ENCODE peak calls at places on chromosomes 7 and 10, in eight cellular contexts. X is tibial artery; S is astrocyte; J is cardiac muscle cell; O is lower lobe of right lung; W is CD8-positive, alpha-beta memory T cell; M is GM23248; P is prostate gland. H is an unnamed sample.

GRCh38 chr7:69232445-69233376 is 365.6 kb upstream of the AUTS2 start:
- DNase-seq in S (no peak), M (no peak), P (no peak), X (no peak), W (no peak), J (peak; percentile 17), O (no peak), H (no peak)

GRCh38 chr7:2116086-2116810 is 116.5 kb downstream of the MAD1L1 start:
- DNase-seq in S (peak; percentile 83), X (no peak), W (no peak), O (no peak), P (peak; percentile 22), J (no peak), M (peak; percentile 63), H (no peak)

GRCh38 chr10:26857991-26858706 is 2.6 kb downstream of the ABI1 start:
- DNase-seq in W (no peak), X (no peak), O (no peak), S (peak; percentile 37), J (peak; percentile 12), P (no peak), M (peak; percentile 76), H (no peak)

GRCh38 chr10:76168437-76168836 is 737.0 kb downstream of the LRMDA start:
- DNase-seq in P (no peak), M (no peak), X (no peak), W (no peak), J (no peak), O (no peak), S (no peak), H (no peak)

GRCh38 chr7:20412023-20412422 is 81.3 kb downstream of the ITGB8 start:
- DNase-seq in O (no peak), J (no peak), W (no peak), P (no peak), S (no peak), X (no peak), M (no peak), H (no peak)

GRCh38 chr10:123380491-123381085 is 226.4 kb downstream of the BUB3 start:
- DNase-seq in M (peak; percentile 64), W (no peak), X (no peak), O (no peak), S (peak; percentile 10), J (no peak), P (no peak), H (no peak)

GRCh38 chr10:11003739-11004515 is 13.7 kb upstream of the CELF2 start:
- DNase-seq in P (no peak), W (no peak), X (no peak), J (no peak), M (peak; percentile 68), S (peak; percentile 17), O (no peak), H (no peak)

GRCh38 chr10:90417056-90417455 is 440.8 kb downstream of the HTR7 start:
- DNase-seq in S (peak; percentile 82), M (no peak), W (no peak), O (no peak), P (no peak), X (no peak), J (no peak), H (peak; percentile 54)

GRCh38 chr7:129434172-129434845 is at the start of gene STRIP2:
- DNase-seq in O (peak; percentile 94), W (peak; percentile 91), P (peak; percentile 87), S (peak; percentile 58), M (peak; percentile 92), X (peak; percentile 93), J (peak; percentile 97), H (peak; percentile 19)

GRCh38 chr7:2040201-2040892 is 192.4 kb downstream of the MAD1L1 start:
- DNase-seq in X (peak; percentile 3), M (no peak), S (no peak), W (peak; percentile 23), J (no peak), O (peak; percentile 5), P (no peak), H (no peak)

GRCh38 chr7:70925411-70926115 is 206.4 kb upstream of the GALNT17 start:
- DNase-seq in M (no peak), S (no peak), P (no peak), W (no peak), J (peak; percentile 18), X (no peak), O (no peak), H (no peak)

GRCh38 chr7:7567898-7568531 is 1.3 kb downstream of the MIOS start:
- DNase-seq in W (no peak), S (no peak), P (no peak), M (peak; percentile 4), O (no peak), J (no peak), X (no peak), H (no peak)

GRCh38 chr7:7569615-7570014 is 2.9 kb downstream of the MIOS start:
- DNase-seq in S (no peak), M (no peak), P (no peak), X (no peak), W (no peak), O (no peak), J (no peak), H (no peak)

GRCh38 chr7:7568553-7568952 is 1.9 kb downstream of the MIOS start:
- DNase-seq in W (no peak), X (no peak), M (no peak), O (no peak), P (no peak), J (no peak), S (no peak), H (no peak)

GRCh38 chr7:7570584-7570983 is 3.9 kb downstream of the MIOS start:
- DNase-seq in X (no peak), J (no peak), O (peak; percentile 29), P (no peak), W (no peak), S (no peak), M (no peak), H (no peak)

GRCh38 chr7:7569113-7569527 is 2.4 kb downstream of the MIOS start:
- DNase-seq in W (no peak), O (no peak), P (no peak), S (no peak), X (no peak), M (no peak), J (no peak), H (no peak)
- H3K4me3 ChIP-seq in W (peak overlapping the region; percentile 2), O (peak overlapping the region; percentile 15), P (no peak overlapping the region), S (no peak overlapping the region), X (no peak overlapping the region), M (no peak overlapping the region), J (no peak overlapping the region), H (no peak overlapping the region)

GRCh38 chr10:96097865-96098264 is 32.2 kb upstream of the ZNF518A start:
- DNase-seq in M (no peak), X (no peak), P (no peak), O (no peak), J (no peak), S (no peak), W (no peak), H (no peak)
- H3K27me3 ChIP-seq in M (peaks cover 9% of the 10 kb centered on the region), X (no peaks in the 10 kb centered on the region), P (peaks cover 5% of the 10 kb centered on the region), O (peaks cover 72% of the 10 kb centered on the region), J (no peaks in the 10 kb centered on the region), S (peaks cover 9% of the 10 kb centered on the region), W (peaks cover 13% of the 10 kb centered on the region), H (peaks cover 5% of the 10 kb centered on the region)

GRCh38 chr7:13851756-13852155 is 137.7 kb downstream of the ETV1 start:
- DNase-seq in M (peak; percentile 60), P (no peak), J (no peak), O (no peak), S (peak; percentile 71), W (no peak), X (no peak), H (no peak)
- H3K4me3 ChIP-seq in M (no peak overlapping the region), P (no peak overlapping the region), J (no peak overlapping the region), O (no peak overlapping the region), S (no peak overlapping the region), W (no peak overlapping the region), X (no peak overlapping the region), H (no peak overlapping the region)

GRCh38 chr10:35465601-35466140 is 129.4 kb downstream of the CCNY start:
- DNase-seq in S (no peak), M (no peak), O (no peak), P (no peak), W (no peak), X (no peak), J (no peak), H (no peak)
- H3K27me3 ChIP-seq in S (no peaks in the 10 kb centered on the region), M (no peaks in the 10 kb centered on the region), O (no peaks in the 10 kb centered on the region), P (no peaks in the 10 kb centered on the region), W (no peaks in the 10 kb centered on the region), X (no peaks in the 10 kb centered on the region), J (no peaks in the 10 kb centered on the region), H (no peaks in the 10 kb centered on the region)

DNA sequence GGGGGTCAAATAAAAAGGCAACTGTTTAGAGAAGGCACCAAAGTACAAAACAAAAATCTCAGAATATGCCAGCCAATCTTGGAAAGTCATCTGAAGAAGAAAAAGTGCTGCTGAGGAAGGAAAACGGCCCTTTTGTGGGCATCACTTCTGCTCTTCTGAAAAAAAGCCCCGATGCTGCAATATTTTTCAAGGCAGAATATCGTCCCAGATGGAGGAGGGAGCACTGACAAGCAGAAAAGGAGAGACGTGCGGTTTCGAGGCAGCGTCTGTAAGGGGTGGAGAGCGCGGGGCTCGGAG is 959 bp upstream of the ATRNL1 start:
- DNase-seq in P (no peak), X (no peak), W (no peak), J (no peak), S (no peak), M (peak; percentile 26), O (no peak), H (no peak)
- H3K4me3 ChIP-seq in P (peak overlapping the region; percentile 47), X (peak overlapping the region; percentile 62), W (no peak overlapping the region), J (peak overlapping the region; percentile 81), S (peak overlapping the region; percentile 65), M (peak overlapping the region; percentile 66), O (peak overlapping the region; percentile 60), H (peak overlapping the region; percentile 52)

GRCh38 chr10:43274011-43274410 is 7.1 kb upstream of the RASGEF1A start:
- DNase-seq in X (peak; percentile 3), S (no peak), W (no peak), M (no peak), P (no peak), O (no peak), J (no peak), H (no peak)
- H3K27me3 ChIP-seq in X (no peaks in the 10 kb centered on the region), S (peaks cover 20% of the 10 kb centered on the region), W (peaks cover 5% of the 10 kb centered on the region), M (peaks cover 33% of the 10 kb centered on the region), P (no peaks in the 10 kb centered on the region), O (peaks cover 32% of the 10 kb centered on the region), J (peaks cover 65% of the 10 kb centered on the region), H (peaks cover 5% of the 10 kb centered on the region)